ENCODE peak calls at places on chromosomes 5 and 9, in ten cellular contexts. I, G, P, W, V, K, A, S, N and U are unnamed samples.

GRCh38 chr9:121774715-121775613 is 123.5 kb downstream of the DAB2IP start:
- DNase-seq in G (no peak), A (peak), K (peak), W (no peak), N (peak), P (peak), I (no peak), V (no peak), S (no peak), U (no peak)

GRCh38 chr5:42599106-42599505 is 157.5 kb upstream of the CCDC152 start:
- DNase-seq in N (no peak), P (no peak), W (no peak), G (no peak), V (no peak), A (no peak), K (no peak), I (no peak), S (no peak), U (no peak)

GRCh38 chr5:64147379-64147778 is 18.3 kb upstream of the RNF180 start:
- DNase-seq in V (no peak), S (no peak), N (no peak), G (no peak), P (no peak), I (no peak), K (peak), W (no peak), A (no peak), U (no peak)

GRCh38 chr9:89676281-89676680 is 71.5 kb downstream of the GADD45G start:
- DNase-seq in A (peak), G (no peak), W (no peak), P (peak), K (peak), V (no peak), S (no peak), N (no peak), I (no peak), U (no peak)

GRCh38 chr5:103393131-103393754 is 134.7 kb downstream of the MACIR start:
- DNase-seq in N (no peak), W (peak), K (no peak), S (peak), A (no peak), G (peak), V (no peak), P (no peak), I (peak), U (peak)

GRCh38 chr5:176155882-176156497 is 82.2 kb upstream of the SIMC1 start:
- DNase-seq in G (no peak), I (no peak), P (no peak), V (no peak), K (no peak), S (no peak), N (no peak), W (no peak), A (no peak), U (no peak)

GRCh38 chr9:133818444-133818843 is 80.3 kb upstream of the SARDH start:
- DNase-seq in P (peak), G (peak), V (no peak), S (peak), A (no peak), N (no peak), W (peak), I (peak), K (no peak), U (no peak)

GRCh38 chr9:4530375-4530774 is 40.1 kb downstream of the SLC1A1 start:
- DNase-seq in V (no peak), A (no peak), K (no peak), G (peak), S (peak), W (peak), I (peak), N (no peak), P (no peak), U (no peak)

GRCh38 chr9:114140850-114141249 is 14.5 kb upstream of the COL27A1 start:
- DNase-seq in A (no peak), N (no peak), S (no peak), K (no peak), V (no peak), I (no peak), W (no peak), G (no peak), P (no peak), U (no peak)

GRCh38 chr5:149706158-149706557 is 24.0 kb upstream of the PPARGC1B start:
- DNase-seq in K (no peak), G (no peak), I (no peak), V (no peak), N (no peak), P (no peak), A (no peak), S (no peak), W (no peak), U (no peak)

GRCh38 chr5:112691758-112692157 is 45.9 kb upstream of the APC start:
- DNase-seq in S (no peak), K (no peak), A (no peak), N (peak), V (no peak), W (no peak), I (peak), G (peak), P (no peak), U (peak)

GRCh38 chr5:41747291-41747690 is 122.9 kb downstream of the OXCT1 start:
- DNase-seq in P (no peak), G (peak), K (no peak), A (no peak), I (peak), V (peak), S (peak), N (no peak), W (peak), U (peak)

GRCh38 chr5:142547445-142548374 is 138.2 kb downstream of the FGF1 start:
- DNase-seq in K (no peak), I (no peak), S (peak), W (no peak), N (no peak), P (no peak), G (no peak), V (no peak), A (no peak), U (no peak)

GRCh38 chr5:142821733-142822487 is 51.7 kb downstream of the ARHGAP26 start:
- DNase-seq in A (no peak), W (peak), V (no peak), G (peak), S (peak), N (peak), I (peak), K (no peak), P (no peak), U (peak)

GRCh38 chr9:33734911-33735310 is 60.5 kb upstream of the PRSS3 start:
- DNase-seq in A (no peak), P (peak), V (no peak), K (no peak), I (peak), G (no peak), W (no peak), S (no peak), N (no peak), U (no peak)

GRCh38 chr5:79938468-79938867 is 52.6 kb downstream of the MTX3 start:
- DNase-seq in N (no peak), W (no peak), V (no peak), G (no peak), S (no peak), P (no peak), I (no peak), K (no peak), A (no peak), U (no peak)

GRCh38 chr9:114291064-114291474 is 31.8 kb upstream of the ORM1 start:
- DNase-seq in P (peak), N (peak), G (peak), K (peak), I (peak), S (peak), A (peak), W (peak), V (peak), U (peak)

GRCh38 chr9:94786586-94786985 is 60.1 kb downstream of the AOPEP start:
- DNase-seq in S (no peak), I (no peak), V (no peak), P (no peak), A (no peak), W (no peak), N (no peak), K (no peak), G (no peak), U (no peak)

GRCh38 chr9:92978345-92978875 is 31.1 kb downstream of the FGD3 start:
- DNase-seq in P (no peak), N (no peak), A (no peak), K (no peak), S (no peak), W (no peak), V (no peak), I (no peak), G (no peak), U (no peak)

GRCh38 chr9:122107291-122107805 is 14.2 kb upstream of the TTLL11 start:
- DNase-seq in N (no peak), K (no peak), W (no peak), V (no peak), I (no peak), S (no peak), A (no peak), G (no peak), P (no peak), U (no peak)

GRCh38 chr9:129415031-129415953 is 205.6 kb downstream of the C9orf50 start:
- DNase-seq in S (no peak), K (no peak), G (no peak), P (no peak), W (no peak), A (no peak), I (no peak), V (no peak), N (no peak), U (peak)

GRCh38 chr5:123090641-123091257 is 1.7 kb downstream of the PRDM6 start:
- DNase-seq in V (no peak), I (no peak), P (no peak), W (no peak), G (no peak), S (no peak), N (no peak), A (no peak), K (no peak), U (no peak)
- H3K4me3 ChIP-seq in V (peak), I (peak), P (peak), W (no peak), G (peak), S (no peak), N (peak), A (peak), K (peak), U (peak)

GRCh38 chr5:17081142-17081541 is 136.3 kb upstream of the BASP1 start:
- DNase-seq in A (no peak), I (no peak), N (no peak), P (no peak), G (peak), W (no peak), V (no peak), K (no peak), S (no peak), U (peak)
- TF ChIP-seq CTCF in A (no peak), I (no peak), N (no peak), P (no peak), G (no peak), W (no peak), V (no peak), K (no peak), S (no peak), U (peak)

GRCh38 chr9:68904454-68904853 is 109.5 kb downstream of the PRKACG start:
- DNase-seq in K (no peak), A (no peak), S (no peak), G (no peak), P (no peak), V (no peak), W (no peak), N (no peak), I (peak), U (no peak)

GRCh38 chr9:68907910-68908309 is 106.0 kb downstream of the PRKACG start:
- DNase-seq in W (no peak), V (no peak), G (no peak), A (no peak), S (no peak), P (no peak), K (no peak), N (no peak), I (no peak), U (no peak)

DNA sequence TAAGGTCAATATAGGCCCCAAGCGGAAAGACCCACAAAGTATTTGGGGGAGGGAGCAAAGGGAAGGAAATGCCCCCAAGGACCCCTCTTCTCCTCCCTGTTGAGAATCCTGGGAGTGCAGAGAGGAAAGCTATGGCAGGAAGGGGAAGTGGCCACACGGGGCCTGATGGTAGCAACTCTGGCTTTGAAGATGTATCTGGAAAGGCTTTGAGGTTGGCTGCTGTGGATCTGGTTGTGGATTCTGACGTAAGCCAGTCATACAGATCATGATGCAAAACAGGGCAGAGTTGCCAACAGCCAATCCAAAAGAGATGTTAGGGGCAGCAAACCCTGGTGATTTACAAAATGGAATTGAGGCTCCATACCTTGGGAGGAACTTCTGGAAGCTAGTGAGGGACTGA is 108.8 kb downstream of the PRKACG start:
- DNase-seq in A (no peak), S (no peak), N (no peak), V (no peak), I (no peak), P (no peak), W (no peak), K (no peak), G (no peak), U (no peak)
- H3K4me3 ChIP-seq in A (no peak), S (no peak), N (no peak), V (no peak), I (no peak), P (no peak), W (no peak), K (no peak), G (no peak), U (no peak)

GRCh38 chr5:13695076-13695712 is 249.3 kb downstream of the DNAH5 start:
- DNase-seq in S (no peak), A (no peak), W (no peak), G (no peak), I (no peak), K (no peak), N (peak), P (no peak), V (no peak), U (no peak)

GRCh38 chr5:13692172-13692571 is 252.3 kb downstream of the DNAH5 start:
- DNase-seq in W (no peak), A (no peak), K (no peak), I (no peak), P (no peak), G (no peak), S (no peak), N (no peak), V (no peak), U (no peak)
- TF ChIP-seq CTCF in W (no peak), A (no peak), K (no peak), I (no peak), P (no peak), G (no peak), S (no peak), N (no peak), V (no peak), U (no peak)

GRCh38 chr5:140222416-140222815 is 47.4 kb downstream of the CYSTM1 start:
- DNase-seq in W (no peak), P (no peak), K (no peak), G (no peak), N (no peak), A (no peak), I (no peak), S (no peak), V (no peak), U (no peak)
- H3K4me3 ChIP-seq in W (no peak), P (no peak), K (no peak), G (no peak), N (no peak), A (no peak), I (no peak), S (no peak), V (no peak), U (no peak)

DNA sequence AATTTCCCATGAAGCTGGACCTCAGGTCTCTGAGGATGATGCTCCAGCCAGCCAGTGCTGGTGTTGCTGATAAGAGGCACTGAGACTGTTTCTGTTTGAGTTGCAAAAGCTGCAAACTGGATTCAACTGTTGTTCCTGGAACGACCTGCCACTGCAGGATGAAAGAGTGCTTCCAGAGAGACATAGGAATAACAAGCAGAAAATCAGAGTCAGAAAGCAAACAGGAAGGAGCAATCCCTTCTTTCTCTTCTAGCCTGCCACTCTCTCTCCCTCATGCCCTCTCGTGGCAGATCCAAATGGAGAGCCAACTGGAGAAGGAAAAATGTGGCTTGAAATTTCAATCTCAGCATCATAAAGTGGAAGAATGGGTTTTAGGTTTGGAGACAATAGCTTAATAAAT is 110.4 kb downstream of the STARD4 start:
- DNase-seq in I (no peak), K (no peak), A (no peak), W (no peak), P (no peak), G (no peak), N (no peak), V (no peak), S (no peak), U (no peak)
- TF ChIP-seq CTCF in I (peak), K (no peak), A (no peak), W (no peak), P (no peak), G (peak), N (peak), V (no peak), S (no peak), U (no peak)

DNA sequence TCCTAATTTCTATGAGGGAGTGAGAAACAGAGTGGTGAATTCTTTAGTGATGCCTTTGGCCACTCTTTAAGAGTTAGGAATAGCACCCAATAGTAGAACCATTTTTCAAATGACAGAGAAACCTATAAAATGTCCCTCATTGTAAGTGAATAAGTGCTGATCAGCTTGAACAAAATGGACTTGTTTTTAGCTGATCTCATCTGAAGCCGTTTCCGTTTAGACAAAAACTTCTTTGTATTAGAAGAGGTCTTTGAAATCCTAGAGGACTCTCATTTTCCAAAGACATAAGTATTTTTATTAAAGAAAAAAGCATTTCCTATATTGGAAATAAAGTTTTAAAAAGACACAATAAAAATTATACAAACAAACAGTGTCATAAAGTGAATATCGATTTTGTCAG is 273.9 kb downstream of the ARHGEF28 start:
- DNase-seq in K (no peak), A (no peak), I (no peak), N (no peak), W (no peak), V (no peak), S (no peak), P (no peak), G (no peak), U (no peak)
- H3K4me3 ChIP-seq in K (no peak), A (no peak), I (no peak), N (no peak), W (no peak), V (no peak), S (no peak), P (no peak), G (no peak), U (no peak)

DNA sequence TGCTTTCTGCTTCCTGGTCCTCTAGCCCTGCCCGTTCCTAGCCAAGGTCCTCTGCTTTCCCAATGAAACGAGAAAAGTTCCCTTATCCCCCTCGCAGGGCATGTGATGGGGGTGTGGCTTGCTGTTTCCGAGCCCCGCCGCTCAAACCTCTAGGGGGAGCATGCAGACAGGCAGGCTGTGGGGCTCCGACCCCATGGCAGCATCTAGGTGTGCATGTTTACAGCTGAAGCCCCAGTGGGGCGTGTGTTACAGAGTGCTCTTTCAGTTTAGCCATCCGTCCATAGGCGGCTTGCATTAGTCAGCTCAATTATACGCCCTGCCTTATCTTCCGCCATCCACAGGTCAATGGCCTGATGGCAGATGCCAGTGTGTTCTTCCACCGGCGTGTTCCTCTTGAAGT is 48.3 kb upstream of the SPATA31E1 start:
- DNase-seq in V (no peak), P (no peak), A (no peak), W (no peak), K (no peak), I (peak), G (no peak), N (no peak), S (no peak), U (no peak)
- TF ChIP-seq CTCF in V (no peak), P (no peak), A (no peak), W (no peak), K (no peak), I (peak), G (peak), N (no peak), S (no peak), U (no peak)

GRCh38 chr9:104776787-104777186 is 12.9 kb downstream of the NIPSNAP3B start:
- DNase-seq in I (no peak), G (peak), K (no peak), N (no peak), W (peak), V (no peak), P (no peak), S (peak), A (no peak), U (peak)

GRCh38 chr9:104774831-104775573 is 11.1 kb downstream of the NIPSNAP3B start:
- DNase-seq in W (no peak), S (no peak), K (no peak), V (no peak), I (peak), N (no peak), P (no peak), A (no peak), G (no peak), U (no peak)

GRCh38 chr9:104774132-104774531 is 10.2 kb downstream of the NIPSNAP3B start:
- DNase-seq in W (no peak), A (no peak), G (no peak), S (no peak), K (no peak), P (no peak), V (no peak), I (no peak), N (no peak), U (no peak)

GRCh38 chr9:104775961-104776360 is 12.0 kb downstream of the NIPSNAP3B start:
- DNase-seq in K (no peak), P (no peak), V (no peak), W (no peak), I (no peak), G (no peak), N (no peak), S (no peak), A (no peak), U (no peak)

DNA sequence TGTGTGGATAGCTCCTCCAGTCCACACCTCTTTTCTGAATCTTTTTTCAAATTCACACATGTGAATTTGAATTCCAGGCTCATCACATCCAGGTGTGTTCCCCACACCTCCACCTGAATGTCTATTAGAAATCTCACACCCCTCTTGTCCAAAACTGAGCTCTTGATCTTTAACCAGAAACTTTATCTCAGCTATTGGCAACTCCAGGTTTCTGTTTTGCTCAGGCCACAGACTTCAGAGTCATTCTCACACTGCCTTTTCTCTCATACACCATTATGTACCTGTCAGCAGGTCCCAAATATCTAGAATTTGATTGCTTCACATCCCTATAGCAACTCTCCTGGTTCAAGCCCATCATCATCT is 11.6 kb downstream of the NIPSNAP3B start:
- DNase-seq in G (no peak), K (no peak), S (no peak), A (no peak), P (no peak), W (no peak), I (no peak), N (no peak), V (no peak), U (no peak)
- H3K4me3 ChIP-seq in G (no peak), K (no peak), S (no peak), A (no peak), P (no peak), W (no peak), I (no peak), N (no peak), V (no peak), U (no peak)

GRCh38 chr5:6678385-6678784 is 34.8 kb upstream of the TENT4A start:
- DNase-seq in S (no peak), A (no peak), K (no peak), P (no peak), I (no peak), G (no peak), V (no peak), N (no peak), W (no peak), U (no peak)
- TF ChIP-seq CTCF in S (no peak), A (no peak), K (no peak), P (no peak), I (no peak), G (no peak), V (no peak), N (no peak), W (no peak), U (no peak)